ENCODE peak calls at places on chromosomes 7 and 10, in four cellular contexts. D is ovary; B is hepatocyte; Z is CD8-positive, alpha-beta T cell. U is an unnamed sample. For H3K4me1 and H3K36me3, the result is how much of the 10 kb centered on the place peaks cover.

GRCh38 chr7:98396768-98397167 is 4.1 kb downstream of the BAIAP2L1 start:
- DNase-seq in D (no peak), B (no peak), Z (no peak), U (no peak)

GRCh38 chr10:74825033-74825370 is 1.4 kb upstream of the KAT6B start:
- DNase-seq in D (peak), B (peak), Z (peak), U (no peak)

GRCh38 chr7:28411876-28412662 is at the start of gene CREB5:
- DNase-seq in D (no peak), B (peak), Z (no peak), U (no peak)

GRCh38 chr7:136359333-136359903 is 382.3 kb upstream of the MTPN start:
- DNase-seq in D (no peak), B (no peak), Z (no peak), U (no peak)

GRCh38 chr7:83053965-83054364 is 108.7 kb downstream of the PCLO start:
- DNase-seq in D (no peak), B (no peak), Z (no peak), U (no peak)

GRCh38 chr7:90856317-90857072 is 260.4 kb downstream of the CDK14 start:
- DNase-seq in D (no peak), B (no peak), Z (no peak), U (no peak)

GRCh38 chr7:265998-266850 is 23.7 kb upstream of the FOXL3 start:
- DNase-seq in D (no peak), B (no peak), Z (no peak), U (no peak)

GRCh38 chr10:114694062-114694461 is 36.0 kb upstream of the ABLIM1 start:
- DNase-seq in D (no peak), B (no peak), Z (no peak), U (no peak)

GRCh38 chr10:67818323-67818722 is 19.7 kb downstream of the DNAJC12 start:
- DNase-seq in D (no peak), B (peak), Z (no peak), U (no peak)

GRCh38 chr10:117226813-117227451 is 14.0 kb upstream of the SLC18A2 start:
- DNase-seq in D (no peak), B (peak), Z (no peak), U (no peak)

GRCh38 chr7:49001610-49002033 is 77.3 kb downstream of the CDC14C start:
- DNase-seq in D (no peak), B (peak), Z (no peak), U (no peak)

GRCh38 chr7:134420509-134421125 is 38.3 kb downstream of the AKR1B1 start:
- DNase-seq in D (no peak), B (peak), Z (no peak), U (no peak)

GRCh38 chr10:85864173-85864549 is 502.4 kb downstream of the GRID1 start:
- DNase-seq in D (no peak), B (no peak), Z (no peak), U (no peak)

GRCh38 chr10:95242581-95243317 is 48.1 kb downstream of the PDLIM1 start:
- DNase-seq in D (no peak), B (peak), Z (no peak), U (peak)

GRCh38 chr7:132548489-132549078 is 27.7 kb downstream of the PLXNA4 start:
- DNase-seq in D (no peak), B (no peak), Z (no peak), U (no peak)

GRCh38 chr7:29123611-29124190 is 22.6 kb downstream of the CPVL start:
- DNase-seq in D (no peak), B (no peak), Z (no peak), U (no peak)

GRCh38 chr7:142787783-142788182 is 17.0 kb downstream of the PRSS2 start:
- DNase-seq in D (no peak), B (no peak), Z (no peak), U (no peak)

GRCh38 chr10:132685121-132685891 is 100.6 kb downstream of the NKX6-2 start:
- DNase-seq in D (peak), B (peak), Z (no peak), U (peak)

GRCh38 chr10:113539789-113540188 is 13.1 kb upstream of the HABP2 start:
- DNase-seq in D (no peak), B (peak), Z (no peak), U (no peak)

GRCh38 chr10:91891285-91892001 is 17.8 kb downstream of the FGFBP3 start:
- DNase-seq in D (no peak), B (no peak), Z (no peak), U (no peak)

GRCh38 chr7:65216469-65216868 is 157.2 kb upstream of the ZNF92 start:
- DNase-seq in D (peak), B (peak), Z (peak), U (no peak)

GRCh38 chr7:4209966-4210365 is 472.1 kb upstream of the FOXK1 start:
- DNase-seq in D (no peak), B (no peak), Z (no peak), U (no peak)

GRCh38 chr7:128158370-128158769 is 82.7 kb upstream of the LEP start:
- DNase-seq in D (no peak), B (no peak), Z (no peak), U (no peak)

GRCh38 chr7:147879116-147879750 is 711.3 kb upstream of the C7orf33 start:
- DNase-seq in D (no peak), B (no peak), Z (no peak), U (no peak)

GRCh38 chr7:34309116-34309515 is 348.9 kb upstream of the NPSR1 start:
- DNase-seq in D (no peak), B (no peak), Z (no peak), U (no peak)

GRCh38 chr10:22682237-22683192 is 31.9 kb downstream of the PIP4K2A start:
- DNase-seq in D (no peak), B (no peak), Z (peak), U (no peak)

GRCh38 chr10:117075064-117075463 is 63.0 kb downstream of the VAX1 start:
- DNase-seq in D (no peak), B (peak), Z (no peak), U (no peak)

GRCh38 chr7:139714163-139714901 is 63.5 kb downstream of the HIPK2 start:
- DNase-seq in D (no peak), B (no peak), Z (no peak), U (no peak)

GRCh38 chr7:134850048-134850447 is 70.6 kb downstream of the CALD1 start:
- DNase-seq in D (no peak), B (no peak), Z (no peak), U (no peak)

GRCh38 chr7:148011753-148012152 is 578.8 kb upstream of the C7orf33 start:
- DNase-seq in D (no peak), B (no peak), Z (no peak), U (no peak)

GRCh38 chr10:90579602-90580242 is 278.1 kb downstream of the HTR7 start:
- DNase-seq in D (no peak), B (peak), Z (no peak), U (no peak)

GRCh38 chr7:151404216-151405011 is 5.4 kb downstream of the WDR86 start:
- DNase-seq in D (no peak), B (peak), Z (no peak), U (peak)

GRCh38 chr10:34504534-34504933 is 310.6 kb downstream of the PARD3 start:
- DNase-seq in D (no peak), B (peak), Z (no peak), U (no peak)

GRCh38 chr10:1100691-1101368 is 44.6 kb downstream of the WDR37 start:
- DNase-seq in D (no peak), B (no peak), Z (no peak), U (no peak)

GRCh38 chr7:70728873-70729552 is 402.9 kb upstream of the GALNT17 start:
- DNase-seq in D (no peak), B (peak), Z (no peak), U (no peak)

GRCh38 chr10:86047588-86047987 is 319.0 kb downstream of the GRID1 start:
- DNase-seq in D (no peak), B (no peak), Z (no peak), U (no peak)

GRCh38 chr10:132550366-132551092 is 12.9 kb downstream of the INPP5A start:
- DNase-seq in D (no peak), B (no peak), Z (no peak), U (no peak)

GRCh38 chr10:83518779-83519178 is 620.5 kb upstream of the GHITM start:
- DNase-seq in D (no peak), B (no peak), Z (no peak), U (no peak)

GRCh38 chr7:90671571-90671970 is 75.5 kb downstream of the CDK14 start:
- DNase-seq in D (no peak), B (no peak), Z (no peak), U (no peak)

GRCh38 chr10:62093863-62094291 is 174.8 kb downstream of the RTKN2 start:
- DNase-seq in D (no peak), B (no peak), Z (no peak), U (no peak)
- H3K27ac ChIP-seq in D (peak), B (peak), Z (no peak), U (peak)

GRCh38 chr10:78976825-78977760 is 91.7 kb upstream of the ZMIZ1 start:
- DNase-seq in D (peak), B (no peak), Z (no peak), U (no peak)
- H3K4me1 ChIP-seq in D (under half), B (under half), Z (under half), U (half or more)

DNA sequence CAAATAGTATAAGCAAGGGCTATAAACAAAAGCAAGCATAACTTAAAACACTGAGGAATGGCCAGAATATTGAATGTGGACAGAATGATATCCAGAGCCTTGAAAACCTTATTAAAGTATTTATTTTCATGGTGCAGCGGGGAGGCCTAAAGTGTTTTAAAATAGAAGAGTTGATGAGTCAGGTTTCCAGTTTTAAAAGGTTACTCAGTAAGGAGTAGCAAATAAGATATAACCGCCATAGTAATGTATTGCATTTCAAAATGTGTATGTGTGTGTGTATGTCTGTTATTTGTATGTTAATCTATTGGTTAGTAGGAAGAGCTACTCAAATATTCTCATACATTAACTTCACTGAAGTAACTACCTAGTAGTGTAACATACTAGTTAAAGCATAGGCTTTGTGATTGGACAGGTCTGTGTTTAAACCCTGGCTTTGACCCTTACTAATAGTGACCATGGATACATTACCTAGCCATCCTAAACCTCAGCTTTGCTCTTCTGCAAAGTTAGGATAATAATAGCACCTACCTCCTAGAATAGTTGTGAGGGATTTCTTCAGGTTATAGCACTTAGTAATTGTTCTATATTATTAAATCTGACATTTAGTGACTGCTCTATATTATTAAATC is 16.9 kb downstream of the CUTC start:
- DNase-seq in D (no peak), B (no peak), Z (no peak), U (no peak)
- H3K36me3 ChIP-seq in D (under half), B (under half), Z (under half), U (half or more)

GRCh38 chr7:51033722-51034530 is 251.2 kb upstream of the GRB10 start:
- DNase-seq in D (no peak), B (no peak), Z (no peak), U (no peak)
- H3K27ac ChIP-seq in D (no peak), B (peak), Z (no peak), U (no peak)

DNA sequence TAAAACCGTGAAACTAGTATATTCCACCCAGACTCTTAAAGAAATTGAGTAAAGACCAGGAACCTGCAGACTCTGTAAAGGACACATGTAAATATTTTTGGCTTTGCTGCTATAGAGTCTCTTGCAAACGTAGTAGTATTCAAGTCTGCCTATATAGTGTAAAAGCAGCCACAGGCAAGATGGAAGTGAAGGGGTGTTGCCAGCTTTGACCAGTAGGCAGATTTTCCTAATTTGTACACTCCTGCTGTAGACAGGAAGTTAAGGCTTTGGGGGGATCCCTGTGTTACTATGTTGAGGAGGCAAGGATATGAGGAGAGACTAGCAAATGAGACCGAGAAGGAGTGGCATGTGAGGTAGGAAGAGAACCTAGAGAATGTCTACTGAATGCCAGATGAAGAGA is 27.7 kb downstream of the WAC start:
- DNase-seq in D (no peak), B (no peak), Z (no peak), U (no peak)
- H3K4me1 ChIP-seq in D (under half), B (under half), Z (half or more), U (under half)

DNA sequence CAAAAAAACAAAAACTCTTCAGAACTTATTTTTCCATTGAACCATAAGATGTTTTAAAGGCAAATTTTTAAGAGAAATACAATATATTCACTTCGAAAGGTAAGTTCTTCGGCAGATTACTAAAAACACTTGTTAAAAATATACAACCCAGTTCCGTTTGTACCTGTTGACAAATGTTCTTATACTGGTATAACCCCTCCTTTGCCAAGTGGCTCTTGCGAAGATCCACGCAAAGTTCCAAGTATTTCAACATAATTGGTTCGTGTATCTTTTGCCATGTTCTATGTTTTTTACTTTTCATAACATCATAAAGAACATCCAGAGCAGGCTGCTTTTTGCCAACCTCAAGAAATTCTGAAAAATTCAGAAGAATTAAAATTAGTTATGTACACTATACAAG is 7.0 kb downstream of the EIF3A start:
- DNase-seq in D (no peak), B (no peak), Z (no peak), U (no peak)
- H3K36me3 ChIP-seq in D (under half), B (under half), Z (under half), U (under half)

GRCh38 chr10:102280397-102281015 is 35.2 kb downstream of the GBF1 start:
- DNase-seq in D (no peak), B (no peak), Z (no peak), U (no peak)
- H3K27ac ChIP-seq in D (no peak), B (no peak), Z (no peak), U (peak)

GRCh38 chr10:51117053-51117660 is 42.9 kb downstream of the PRKG1 start:
- DNase-seq in D (no peak), B (no peak), Z (no peak), U (no peak)

GRCh38 chr10:51113007-51113406 is 38.7 kb downstream of the PRKG1 start:
- DNase-seq in D (no peak), B (no peak), Z (no peak), U (no peak)

GRCh38 chr10:51117794-51118193 is 43.5 kb downstream of the PRKG1 start:
- DNase-seq in D (no peak), B (no peak), Z (no peak), U (no peak)
- H3K4me1 ChIP-seq in D (under half), B (under half), Z (under half), U (under half)